ENCODE peak calls at places on chromosomes 5 and 9, in five cellular contexts. Z is Peyer's patch, C is heart left ventricle, T is A549, F is spleen. H is an unnamed sample.

GRCh38 chr5:76165961-76166360 is 82.8 kb downstream of the SV2C start:
- DNase-seq in Z (no peak), C (no peak), T (no peak), F (no peak), H (no peak)

GRCh38 chr5:100430268-100430900 is 104.8 kb upstream of the FAM174A start:
- DNase-seq in Z (peak; percentile 46), C (peak; percentile 32), T (peak; percentile 41), F (no peak), H (peak; percentile 56)

GRCh38 chr9:34562136-34562745 is 27.3 kb downstream of the CNTFR start:
- DNase-seq in Z (peak; percentile 64), C (no peak), T (peak; percentile 23), F (no peak), H (no peak)

GRCh38 chr9:99405369-99405768 is 183.3 kb downstream of the SEC61B start:
- DNase-seq in Z (no peak), C (no peak), T (no peak), F (no peak), H (no peak)

GRCh38 chr5:164188733-164189148 is 683.3 kb downstream of the MAT2B start:
- DNase-seq in Z (no peak), C (no peak), T (no peak), F (no peak), H (no peak)

GRCh38 chr9:136311433-136312375 is 7.8 kb upstream of the CCDC187 start:
- DNase-seq in Z (peak; percentile 67), C (no peak), T (peak; percentile 42), F (no peak), H (peak; percentile 68)

GRCh38 chr9:35629597-35629996 is 11.4 kb upstream of the CD72 start:
- DNase-seq in Z (no peak), C (no peak), T (no peak), F (no peak), H (no peak)

GRCh38 chr9:7298123-7298522 is 501.5 kb downstream of the DMAC1 start:
- DNase-seq in Z (no peak), C (no peak), T (no peak), F (no peak), H (no peak)

GRCh38 chr9:137162505-137163100 is 7.2 kb downstream of the LRRC26 start:
- DNase-seq in Z (peak; percentile 73), C (no peak), T (peak; percentile 64), F (no peak), H (peak; percentile 38)

GRCh38 chr9:72362680-72363139 is 2.3 kb downstream of the ZFAND5 start:
- DNase-seq in Z (no peak), C (peak; percentile 72), T (peak; percentile 84), F (peak; percentile 81), H (no peak)

GRCh38 chr9:94083384-94083783 is 880 bp upstream of the PTPDC1 start:
- DNase-seq in Z (no peak), C (no peak), T (no peak), F (no peak), H (no peak)

GRCh38 chr9:120925535-120926396 is 830 bp downstream of the TRAF1 start:
- DNase-seq in Z (no peak), C (no peak), T (peak; percentile 69), F (no peak), H (no peak)

GRCh38 chr9:120926397-120926928 is at the start of gene TRAF1:
- DNase-seq in Z (no peak), C (no peak), T (peak; percentile 21), F (peak; percentile 86), H (no peak)

GRCh38 chr9:120928720-120929389 is 2.3 kb upstream of the TRAF1 start:
- DNase-seq in Z (peak; percentile 88), C (peak; percentile 83), T (peak; percentile 57), F (peak; percentile 98), H (peak; percentile 95)

GRCh38 chr9:120928015-120928719 is 1.6 kb upstream of the TRAF1 start:
- DNase-seq in Z (no peak), C (peak; percentile 51), T (no peak), F (peak; percentile 85), H (no peak)

GRCh38 chr9:120927125-120928014 is 774 bp upstream of the TRAF1 start:
- DNase-seq in Z (no peak), C (no peak), T (no peak), F (no peak), H (no peak)
- TF ChIP-seq POLR2A in Z (no peak), C (no peak), T (no peak), F (no peak), H (no peak)

GRCh38 chr9:103867886-103868285 is 226.2 kb upstream of the SMC2 start:
- DNase-seq in Z (no peak), C (no peak), T (no peak), F (no peak), H (no peak)

DNA sequence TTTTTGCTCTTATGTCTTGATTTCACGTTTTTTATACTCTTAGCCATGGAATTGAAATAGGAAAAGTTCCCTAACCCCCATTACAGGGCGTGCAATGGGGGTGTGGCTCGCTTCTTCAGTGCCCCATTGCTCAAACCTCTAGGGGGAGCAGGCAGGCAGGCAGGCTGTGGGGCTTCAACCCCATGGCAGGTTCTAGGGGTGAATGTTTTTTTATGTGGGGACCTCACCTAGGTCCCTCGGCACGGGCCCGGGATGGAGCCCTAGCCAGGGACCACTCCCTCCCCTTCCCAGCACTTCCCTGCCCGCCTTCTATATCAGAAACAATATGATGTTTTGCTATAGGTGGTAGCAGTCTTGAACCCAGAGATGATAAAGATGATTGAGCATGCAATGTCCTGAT is 221.3 kb upstream of the SMC2 start:
- DNase-seq in Z (no peak), C (no peak), T (no peak), F (no peak), H (no peak)
- TF ChIP-seq CTCF in Z (no peak), C (no peak), T (no peak), F (no peak), H (no peak)

GRCh38 chr9:124869466-124869985 is 7.6 kb downstream of the ARPC5L start:
- DNase-seq in Z (peak; percentile 67), C (no peak), T (no peak), F (peak; percentile 89), H (no peak)
- H3K27ac ChIP-seq in Z (peak overlapping the region; percentile 94), C (peak overlapping the region; percentile 80), T (peak overlapping the region; percentile 98), F (peak overlapping the region; percentile 96), H (peak overlapping the region; percentile 88)

GRCh38 chr5:114447084-114447773 is 85.4 kb downstream of the KCNN2 start:
- DNase-seq in Z (no peak), C (no peak), T (peak; percentile 11), F (no peak), H (no peak)
- TF ChIP-seq POLR2A in Z (no peak), C (no peak), T (no peak), F (no peak), H (no peak)

DNA sequence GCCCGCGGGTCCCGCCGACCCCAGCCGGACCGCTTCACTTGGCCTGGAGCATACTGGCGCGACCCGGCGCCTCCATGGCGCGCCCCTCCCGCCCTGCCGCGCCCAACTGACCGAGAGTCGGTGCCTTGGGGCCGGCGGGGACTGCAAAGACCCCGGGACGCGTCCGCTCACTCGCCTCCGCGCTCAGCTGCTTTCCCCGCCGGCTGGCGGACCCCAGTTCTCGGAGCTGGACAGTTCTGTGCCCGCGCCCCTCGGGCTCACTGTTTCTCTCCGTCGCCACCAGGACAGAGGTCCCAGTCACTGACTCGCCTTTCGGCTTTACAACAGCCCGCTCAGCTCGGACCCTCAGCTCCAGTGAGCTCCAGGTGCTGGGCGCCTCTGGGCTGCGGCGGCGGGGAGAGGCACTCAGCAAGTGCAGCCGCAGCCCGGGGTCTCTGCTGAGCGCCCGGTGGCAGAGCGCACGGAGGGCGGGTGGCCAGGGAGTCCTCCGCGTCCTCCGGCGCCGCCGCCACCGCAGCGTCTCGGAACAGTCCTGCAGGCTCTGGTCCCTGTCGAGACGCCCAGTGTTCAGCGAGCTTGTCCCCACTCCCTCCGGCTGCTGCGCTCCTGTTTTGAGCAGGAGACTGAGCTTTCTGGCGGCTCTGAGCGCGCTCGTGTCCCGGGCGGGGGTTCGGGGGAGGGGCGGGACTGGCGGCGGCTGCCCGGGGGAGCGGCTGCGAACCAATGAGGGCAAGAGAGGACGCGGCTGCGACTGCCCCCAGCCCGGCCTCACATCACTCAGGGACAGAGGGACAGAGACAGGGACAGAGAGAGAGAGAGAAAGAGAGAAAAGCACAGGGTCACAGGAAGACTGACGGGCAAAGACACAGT is at the start of gene SMIM32:
- DNase-seq in Z (peak; percentile 80), C (no peak), T (no peak), F (peak; percentile 74), H (peak; percentile 86)
- TF ChIP-seq CTCF in Z (no peak), C (no peak), T (no peak), F (no peak), H (no peak)

GRCh38 chr5:94353605-94354004 is 264.8 kb downstream of the KIAA0825 start:
- DNase-seq in Z (no peak), C (no peak), T (no peak), F (no peak), H (no peak)

GRCh38 chr5:94359880-94360279 is 258.5 kb downstream of the KIAA0825 start:
- DNase-seq in Z (no peak), C (no peak), T (no peak), F (no peak), H (no peak)

GRCh38 chr5:94360382-94360781 is 258.0 kb downstream of the KIAA0825 start:
- DNase-seq in Z (no peak), C (no peak), T (no peak), F (no peak), H (no peak)

GRCh38 chr5:94361161-94361560 is 257.2 kb downstream of the KIAA0825 start:
- DNase-seq in Z (no peak), C (no peak), T (no peak), F (no peak), H (no peak)

DNA sequence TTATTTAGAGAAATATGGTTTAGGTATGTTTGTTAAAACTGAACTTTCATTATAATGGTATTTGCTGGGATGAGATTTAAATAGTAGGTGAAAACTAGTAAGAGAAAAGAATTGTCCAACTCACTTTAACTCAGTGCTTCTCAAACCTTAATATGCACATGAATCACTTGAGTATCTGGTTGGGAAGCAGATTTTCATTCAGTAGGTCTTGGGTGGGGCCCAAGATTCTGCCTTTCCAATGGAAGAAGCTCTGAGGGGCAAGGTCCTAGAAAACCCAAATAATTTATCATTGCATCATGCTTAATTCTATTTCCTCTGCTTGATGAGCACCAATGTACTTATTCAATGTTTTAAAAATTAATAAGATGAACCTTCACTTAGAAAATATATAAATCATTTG is 262.6 kb downstream of the KIAA0825 start:
- DNase-seq in Z (no peak), C (no peak), T (no peak), F (no peak), H (no peak)
- H3K27ac ChIP-seq in Z (no peak overlapping the region), C (no peak overlapping the region), T (no peak overlapping the region), F (no peak overlapping the region), H (no peak overlapping the region)

GRCh38 chr9:69071059-69071458 is 35.5 kb downstream of the FXN start:
- DNase-seq in Z (no peak), C (no peak), T (no peak), F (no peak), H (no peak)
- TF ChIP-seq POLR2A in Z (no peak), C (no peak), T (no peak), F (no peak), H (no peak)

GRCh38 chr9:129007035-129007765 is 20.9 kb downstream of the SH3GLB2 start:
- DNase-seq in Z (no peak), C (peak; percentile 55), T (no peak), F (no peak), H (no peak)
- TF ChIP-seq CTCF in Z (no peak), C (no peak), T (no peak), F (no peak), H (no peak)

H was measured in upper lobe of left lung.